ENCODE peak calls at places on chromosome 19, in ten cellular contexts. G, Z, Q, N, V, X, K, P, M and F are unnamed samples.

GRCh38 chr19:45152504-45153338 is 8.1 kb downstream of the NKPD1 start:
- DNase-seq in G (no peak), Z (no peak), Q (peak), N (peak), V (peak), X (peak), K (peak), P (peak), M (peak), F (no peak)

GRCh38 chr19:18284710-18285430 is 3.4 kb upstream of the JUND start:
- DNase-seq in G (no peak), Z (no peak), Q (no peak), N (no peak), V (no peak), X (no peak), K (no peak), P (no peak), M (no peak), F (no peak)

GRCh38 chr19:5038631-5039271 is 69.8 kb downstream of the KDM4B start:
- DNase-seq in G (no peak), Z (no peak), Q (peak), N (no peak), V (peak), X (peak), K (no peak), P (no peak), M (peak), F (peak)

GRCh38 chr19:16001481-16002312 is 52.9 kb downstream of the OR10H4 start:
- DNase-seq in G (no peak), Z (no peak), Q (no peak), N (no peak), V (no peak), X (no peak), K (no peak), P (no peak), M (peak), F (no peak)

GRCh38 chr19:41351339-41352245 is 2.1 kb downstream of the TGFB1 start:
- DNase-seq in G (peak), Z (no peak), Q (peak), N (peak), V (peak), X (peak), K (peak), P (peak), M (peak), F (no peak)

GRCh38 chr19:9878511-9879196 is 43.5 kb downstream of the PIN1 start:
- DNase-seq in G (no peak), Z (no peak), Q (no peak), N (no peak), V (no peak), X (peak), K (no peak), P (no peak), M (peak), F (no peak)

GRCh38 chr19:27894906-27895754 is 1317.8 kb downstream of the UQCRFS1 start:
- DNase-seq in G (no peak), Z (no peak), Q (no peak), N (no peak), V (no peak), X (no peak), K (no peak), P (no peak), M (no peak), F (no peak)

GRCh38 chr19:12766051-12766521 is 9.3 kb downstream of the HOOK2 start:
- DNase-seq in G (peak), Z (peak), Q (peak), N (peak), V (peak), X (no peak), K (peak), P (peak), M (no peak), F (no peak)

GRCh38 chr19:48502720-48503018 is 9.0 kb downstream of the LMTK3 start:
- DNase-seq in G (no peak), Z (no peak), Q (no peak), N (no peak), V (no peak), X (no peak), K (no peak), P (no peak), M (no peak), F (no peak)

GRCh38 chr19:11479470-11480080 is 1.3 kb downstream of the ELAVL3 start:
- DNase-seq in G (no peak), Z (no peak), Q (peak), N (no peak), V (peak), X (peak), K (peak), P (no peak), M (peak), F (peak)

GRCh38 chr19:8481616-8482015 is 20.8 kb downstream of the PRAM1 start:
- DNase-seq in G (no peak), Z (no peak), Q (no peak), N (no peak), V (no peak), X (no peak), K (no peak), P (no peak), M (no peak), F (no peak)

GRCh38 chr19:41994521-41994971 is 516 bp upstream of the ATP1A3 start:
- DNase-seq in G (no peak), Z (no peak), Q (no peak), N (no peak), V (no peak), X (no peak), K (peak), P (no peak), M (no peak), F (peak)

GRCh38 chr19:13095393-13095784 is 7.3 kb downstream of the LYL1 start:
- DNase-seq in G (no peak), Z (no peak), Q (peak), N (no peak), V (no peak), X (peak), K (no peak), P (no peak), M (no peak), F (no peak)

GRCh38 chr19:56162258-56162657 is 13.6 kb upstream of the GALP start:
- DNase-seq in G (no peak), Z (no peak), Q (no peak), N (no peak), V (no peak), X (no peak), K (no peak), P (no peak), M (peak), F (no peak)

GRCh38 chr19:13613447-13613846 is 107.2 kb upstream of the CACNA1A start:
- DNase-seq in G (no peak), Z (no peak), Q (no peak), N (no peak), V (no peak), X (no peak), K (no peak), P (no peak), M (no peak), F (no peak)

GRCh38 chr19:12723643-12724426 is at the start of gene TNPO2:
- DNase-seq in G (peak), Z (no peak), Q (peak), N (peak), V (peak), X (peak), K (peak), P (peak), M (peak), F (peak)

GRCh38 chr19:45066921-45067661 is 9.2 kb downstream of the ZNF296 start:
- DNase-seq in G (no peak), Z (no peak), Q (no peak), N (no peak), V (no peak), X (no peak), K (no peak), P (peak), M (no peak), F (no peak)

GRCh38 chr19:16374436-16374835 is 49.8 kb downstream of the KLF2 start:
- DNase-seq in G (no peak), Z (no peak), Q (no peak), N (no peak), V (no peak), X (no peak), K (peak), P (peak), M (no peak), F (no peak)

GRCh38 chr19:42345191-42345812 is 19.9 kb downstream of the MEGF8 start:
- DNase-seq in G (no peak), Z (no peak), Q (no peak), N (no peak), V (no peak), X (no peak), K (no peak), P (no peak), M (peak), F (no peak)

GRCh38 chr19:13155472-13156284 is 5.5 kb downstream of the IER2 start:
- DNase-seq in G (peak), Z (peak), Q (peak), N (peak), V (peak), X (peak), K (peak), P (peak), M (peak), F (no peak)

GRCh38 chr19:6632002-6632621 is 37.8 kb downstream of the TNFSF14 start:
- DNase-seq in G (peak), Z (no peak), Q (peak), N (no peak), V (peak), X (peak), K (peak), P (no peak), M (peak), F (peak)

GRCh38 chr19:38709671-38710415 is 34.4 kb downstream of the CAPN12 start:
- DNase-seq in G (no peak), Z (no peak), Q (no peak), N (no peak), V (no peak), X (no peak), K (no peak), P (no peak), M (no peak), F (no peak)

GRCh38 chr19:38710416-38710702 is 33.9 kb downstream of the CAPN12 start:
- DNase-seq in G (no peak), Z (no peak), Q (no peak), N (no peak), V (no peak), X (no peak), K (no peak), P (no peak), M (no peak), F (no peak)

GRCh38 chr19:38708413-38709024 is 35.8 kb downstream of the CAPN12 start:
- DNase-seq in G (no peak), Z (no peak), Q (no peak), N (no peak), V (no peak), X (no peak), K (no peak), P (no peak), M (no peak), F (no peak)

GRCh38 chr19:38707512-38708114 is 36.7 kb downstream of the CAPN12 start:
- DNase-seq in G (peak), Z (peak), Q (no peak), N (peak), V (no peak), X (no peak), K (no peak), P (peak), M (peak), F (no peak)

GRCh38 chr19:38709119-38709518 is 35.2 kb downstream of the CAPN12 start:
- DNase-seq in G (no peak), Z (no peak), Q (no peak), N (no peak), V (no peak), X (no peak), K (no peak), P (no peak), M (no peak), F (no peak)
- H3K27ac ChIP-seq in G (peak), Z (peak), Q (no peak), N (peak), V (no peak), X (no peak), K (no peak), P (peak), M (peak), F (peak)

GRCh38 chr19:46945668-46946067 is 74.0 kb upstream of the NPAS1 start:
- DNase-seq in G (no peak), Z (no peak), Q (no peak), N (no peak), V (no peak), X (no peak), K (no peak), P (no peak), M (peak), F (no peak)

GRCh38 chr19:46944123-46944718 is 75.4 kb upstream of the NPAS1 start:
- DNase-seq in G (no peak), Z (no peak), Q (no peak), N (no peak), V (no peak), X (no peak), K (no peak), P (no peak), M (no peak), F (no peak)

GRCh38 chr19:46946611-46947238 is 72.9 kb upstream of the NPAS1 start:
- DNase-seq in G (no peak), Z (no peak), Q (no peak), N (no peak), V (no peak), X (no peak), K (no peak), P (no peak), M (no peak), F (no peak)

GRCh38 chr19:46946090-46946489 is 73.5 kb upstream of the NPAS1 start:
- DNase-seq in G (no peak), Z (no peak), Q (no peak), N (no peak), V (no peak), X (no peak), K (no peak), P (no peak), M (no peak), F (no peak)

GRCh38 chr19:46944918-46945628 is 74.6 kb upstream of the NPAS1 start:
- DNase-seq in G (peak), Z (no peak), Q (peak), N (peak), V (peak), X (peak), K (no peak), P (peak), M (peak), F (peak)
- H3K27ac ChIP-seq in G (peak), Z (peak), Q (no peak), N (peak), V (no peak), X (no peak), K (no peak), P (peak), M (peak), F (peak)

DNA sequence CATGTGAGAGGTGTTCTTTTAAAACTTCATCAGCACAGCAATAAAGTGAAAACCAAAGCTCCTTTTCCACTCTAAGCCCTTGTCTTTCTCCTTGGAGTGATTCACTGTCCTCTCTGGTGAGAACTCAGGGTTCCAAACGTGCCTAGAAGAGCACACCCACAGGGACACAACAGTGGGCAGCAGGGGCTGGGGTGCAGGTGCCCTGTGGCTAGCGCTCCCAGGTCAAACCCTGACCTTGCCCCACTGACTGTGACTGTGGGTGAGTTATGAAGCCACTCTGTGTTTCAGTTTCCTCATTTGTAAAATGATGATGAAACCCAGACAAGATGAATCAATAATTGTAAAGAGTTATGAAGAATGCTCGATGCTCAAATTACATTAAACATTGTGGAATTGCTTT is 37.6 kb upstream of the IGFL1 start:
- DNase-seq in G (no peak), Z (no peak), Q (no peak), N (no peak), V (no peak), X (no peak), K (no peak), P (no peak), M (no peak), F (no peak)
- H3K27ac ChIP-seq in G (no peak), Z (no peak), Q (no peak), N (no peak), V (no peak), X (no peak), K (no peak), P (no peak), M (no peak), F (no peak)

GRCh38 chr19:34228762-34229161 is 25.6 kb upstream of the GARRE1 start:
- DNase-seq in G (no peak), Z (no peak), Q (no peak), N (no peak), V (no peak), X (no peak), K (no peak), P (no peak), M (no peak), F (no peak)

GRCh38 chr19:34226036-34226435 is 28.3 kb upstream of the GARRE1 start:
- DNase-seq in G (no peak), Z (no peak), Q (no peak), N (no peak), V (no peak), X (no peak), K (no peak), P (no peak), M (no peak), F (no peak)

GRCh38 chr19:34230833-34231232 is 23.5 kb upstream of the GARRE1 start:
- DNase-seq in G (no peak), Z (no peak), Q (no peak), N (no peak), V (no peak), X (no peak), K (no peak), P (no peak), M (no peak), F (no peak)

GRCh38 chr19:34229721-34230120 is 24.6 kb upstream of the GARRE1 start:
- DNase-seq in G (no peak), Z (no peak), Q (no peak), N (no peak), V (no peak), X (no peak), K (no peak), P (no peak), M (no peak), F (no peak)

DNA sequence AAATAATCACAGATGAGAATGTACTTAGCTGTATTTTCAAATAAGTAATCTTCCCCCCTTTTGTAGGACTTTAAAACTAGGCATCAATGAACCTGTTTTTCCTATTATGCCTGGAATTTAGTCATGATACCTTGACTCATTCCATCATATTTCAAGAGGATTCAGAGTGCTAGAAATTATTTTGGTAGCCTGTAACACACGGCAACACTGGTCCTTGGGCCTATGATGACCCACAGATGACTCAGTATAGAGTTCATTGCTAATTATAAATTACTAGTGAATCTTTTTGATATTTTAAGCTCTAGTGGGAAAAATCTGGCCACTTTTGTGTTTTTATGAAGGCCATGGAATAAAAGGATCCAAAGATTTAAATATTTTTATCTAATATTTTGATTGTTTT is 26.0 kb upstream of the GARRE1 start:
- DNase-seq in G (no peak), Z (no peak), Q (no peak), N (no peak), V (no peak), X (no peak), K (no peak), P (no peak), M (no peak), F (no peak)
- H3K27ac ChIP-seq in G (no peak), Z (no peak), Q (no peak), N (peak), V (no peak), X (no peak), K (no peak), P (no peak), M (no peak), F (no peak)

DNA sequence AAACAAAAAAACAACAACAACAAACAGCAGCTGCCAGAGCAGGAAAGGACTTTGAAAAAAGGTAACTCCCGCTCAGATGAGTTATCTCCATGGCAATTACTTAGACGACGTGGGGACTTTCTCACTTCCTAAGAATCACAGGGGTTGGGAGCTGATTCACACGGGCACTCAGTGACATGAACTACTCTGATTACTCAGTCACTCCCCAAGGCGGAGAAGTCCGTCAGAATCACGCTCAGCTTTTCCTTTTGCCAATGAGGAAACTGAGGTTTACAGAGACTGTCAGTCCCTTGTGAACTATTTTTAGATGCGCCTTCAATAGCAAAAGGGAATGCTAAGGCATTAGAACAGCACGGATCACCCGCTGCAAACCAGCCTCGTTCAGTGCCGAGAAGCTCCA is 32.3 kb upstream of the MATK start:
- DNase-seq in G (no peak), Z (no peak), Q (no peak), N (no peak), V (no peak), X (no peak), K (no peak), P (no peak), M (peak), F (peak)
- H3K27ac ChIP-seq in G (no peak), Z (no peak), Q (no peak), N (no peak), V (no peak), X (no peak), K (no peak), P (no peak), M (no peak), F (no peak)